ENCODE peak calls at places on chromosomes 1 and 21, in seven cellular contexts. One of them, this sample, is unnamed.
A peak's percentile ranks its signal among the peaks of the same experiment; 100 is the strongest.

GRCh38 chr1:21058035-21058793 is 118.5 kb downstream of the EIF4G3 start:
- DNase-seq in cardiac fibroblast: no peak
- DNase-seq in GM12865: no peak
- DNase-seq in adipocyte: no peak
- DNase-seq in left ventricle myocardium inferior: no peak
- DNase-seq in AG04449: no peak
- DNase-seq in BJ: no peak
- DNase-seq in this sample: no peak

GRCh38 chr1:18309552-18310155 is 171.1 kb upstream of the KLHDC7A start:
- DNase-seq in AG04449: no peak
- DNase-seq in BJ: no peak
- DNase-seq in adipocyte: no peak
- DNase-seq in left ventricle myocardium inferior: no peak
- DNase-seq in cardiac fibroblast: peak; percentile 4
- DNase-seq in GM12865: no peak
- DNase-seq in this sample: no peak

GRCh38 chr1:214422137-214422671 is 129.2 kb downstream of the PTPN14 start:
- DNase-seq in cardiac fibroblast: peak; percentile 52
- DNase-seq in left ventricle myocardium inferior: no peak
- DNase-seq in BJ: no peak
- DNase-seq in AG04449: no peak
- DNase-seq in GM12865: no peak
- DNase-seq in adipocyte: peak; percentile 50
- DNase-seq in this sample: no peak

GRCh38 chr1:202964755-202965440 is 2.2 kb downstream of the CYB5R1 start:
- DNase-seq in left ventricle myocardium inferior: peak; percentile 36
- DNase-seq in cardiac fibroblast: peak; percentile 59
- DNase-seq in GM12865: no peak
- DNase-seq in AG04449: no peak
- DNase-seq in BJ: no peak
- DNase-seq in adipocyte: peak; percentile 33
- DNase-seq in this sample: no peak

GRCh38 chr1:218573871-218574270 is 228.7 kb downstream of the TGFB2 start:
- DNase-seq in AG04449: no peak
- DNase-seq in cardiac fibroblast: no peak
- DNase-seq in left ventricle myocardium inferior: no peak
- DNase-seq in adipocyte: no peak
- DNase-seq in GM12865: no peak
- DNase-seq in BJ: no peak
- DNase-seq in this sample: no peak

GRCh38 chr1:185821612-185822385 is 87.6 kb downstream of the HMCN1 start:
- DNase-seq in adipocyte: no peak
- DNase-seq in BJ: no peak
- DNase-seq in GM12865: no peak
- DNase-seq in cardiac fibroblast: no peak
- DNase-seq in left ventricle myocardium inferior: no peak
- DNase-seq in AG04449: no peak
- DNase-seq in this sample: no peak

GRCh38 chr1:86016076-86016746 is 140.4 kb downstream of the COL24A1 start:
- DNase-seq in AG04449: no peak
- DNase-seq in BJ: no peak
- DNase-seq in cardiac fibroblast: no peak
- DNase-seq in GM12865: peak; percentile 44
- DNase-seq in adipocyte: peak; percentile 3
- DNase-seq in left ventricle myocardium inferior: no peak
- DNase-seq in this sample: no peak

GRCh38 chr1:95133687-95134086 is 16.5 kb downstream of the TLCD4 start:
- DNase-seq in adipocyte: no peak
- DNase-seq in left ventricle myocardium inferior: no peak
- DNase-seq in cardiac fibroblast: no peak
- DNase-seq in BJ: no peak
- DNase-seq in GM12865: no peak
- DNase-seq in AG04449: no peak
- DNase-seq in this sample: no peak

DNA sequence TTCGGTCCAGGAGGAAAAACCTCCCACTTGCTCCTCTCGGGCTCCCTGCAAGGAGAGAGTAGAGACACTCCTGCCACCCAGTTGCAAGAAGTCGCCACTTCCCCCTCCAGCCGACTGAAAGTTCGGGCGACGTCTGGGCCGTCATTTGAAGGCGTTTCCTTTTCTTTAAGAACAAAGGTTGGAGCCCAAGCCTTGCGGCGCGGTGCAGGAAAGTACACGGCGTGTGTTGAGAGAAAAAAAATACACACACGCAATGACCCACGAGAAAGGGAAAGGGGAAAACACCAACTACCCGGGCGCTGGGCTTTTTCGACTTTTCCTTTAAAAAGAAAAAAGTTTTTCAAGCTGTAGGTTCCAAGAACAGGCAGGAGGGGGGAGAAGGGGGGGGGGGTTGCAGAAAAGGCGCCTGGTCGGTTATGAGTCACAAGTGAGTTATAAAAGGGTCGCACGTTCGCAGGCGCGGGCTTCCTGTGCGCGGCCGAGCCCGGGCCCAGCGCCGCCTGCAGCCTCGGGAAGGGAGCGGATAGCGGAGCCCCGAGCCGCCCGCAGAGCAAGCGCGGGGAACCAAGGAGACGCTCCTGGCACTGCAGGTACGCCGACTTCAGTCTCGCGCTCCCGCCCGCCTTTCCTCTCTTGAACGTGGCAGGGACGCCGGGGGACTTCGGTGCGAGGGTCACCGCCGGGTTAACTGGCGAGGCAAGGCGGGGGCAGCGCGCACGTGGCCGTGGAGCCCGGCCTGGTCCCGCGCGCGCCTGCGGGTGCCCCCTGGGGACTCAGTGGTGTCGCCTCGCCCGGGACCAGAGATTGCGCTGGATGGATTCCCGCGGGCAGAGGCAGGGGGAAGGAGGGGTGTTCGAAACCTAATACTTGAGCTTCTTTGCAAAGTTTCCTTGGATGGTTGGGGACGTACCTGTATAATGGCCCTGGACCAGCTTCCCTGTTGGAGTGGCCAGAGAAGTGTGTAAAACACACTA is 45.3 kb downstream of the MRPL39 start:
- DNase-seq in AG04449: no peak
- DNase-seq in adipocyte: peak; percentile 81
- DNase-seq in GM12865: peak; percentile 94
- DNase-seq in left ventricle myocardium inferior: peak; percentile 35
- DNase-seq in BJ: peak; percentile 11
- DNase-seq in cardiac fibroblast: peak; percentile 80
- DNase-seq in this sample: peak; percentile 49
- H3K4me3 ChIP-seq in AG04449: peak overlapping the region; percentile 68
- H3K4me3 ChIP-seq in adipocyte: peak overlapping the region; percentile 82
- H3K4me3 ChIP-seq in GM12865: peak overlapping the region; percentile 97
- H3K4me3 ChIP-seq in left ventricle myocardium inferior: peak overlapping the region; percentile 71
- H3K4me3 ChIP-seq in BJ: peak overlapping the region; percentile 71
- H3K4me3 ChIP-seq in cardiac fibroblast: peak overlapping the region; percentile 52
- H3K4me3 ChIP-seq in this sample: peak overlapping the region; percentile 59

GRCh38 chr1:36304970-36305914 is 926 bp upstream of the SH3D21 start:
- DNase-seq in cardiac fibroblast: no peak
- DNase-seq in GM12865: no peak
- DNase-seq in adipocyte: no peak
- DNase-seq in AG04449: no peak
- DNase-seq in BJ: no peak
- DNase-seq in left ventricle myocardium inferior: no peak
- DNase-seq in this sample: no peak
- H3K4me3 ChIP-seq in cardiac fibroblast: no peak overlapping the region
- H3K4me3 ChIP-seq in GM12865: no peak overlapping the region
- H3K4me3 ChIP-seq in adipocyte: no peak overlapping the region
- H3K4me3 ChIP-seq in AG04449: no peak overlapping the region
- H3K4me3 ChIP-seq in BJ: no peak overlapping the region
- H3K4me3 ChIP-seq in left ventricle myocardium inferior: no peak overlapping the region
- H3K4me3 ChIP-seq in this sample: no peak overlapping the region

GRCh38 chr1:58815069-58815679 is 31.3 kb upstream of the JUN start:
- DNase-seq in AG04449: peak; percentile 87
- DNase-seq in cardiac fibroblast: peak; percentile 87
- DNase-seq in BJ: peak; percentile 79
- DNase-seq in adipocyte: peak; percentile 93
- DNase-seq in left ventricle myocardium inferior: peak; percentile 85
- DNase-seq in GM12865: peak; percentile 88
- DNase-seq in this sample: peak; percentile 86
- H3K4me3 ChIP-seq in AG04449: peak overlapping the region; percentile 58
- H3K4me3 ChIP-seq in cardiac fibroblast: peak overlapping the region; percentile 42
- H3K4me3 ChIP-seq in BJ: peak overlapping the region; percentile 50
- H3K4me3 ChIP-seq in adipocyte: peak overlapping the region; percentile 87
- H3K4me3 ChIP-seq in left ventricle myocardium inferior: peak overlapping the region; percentile 75
- H3K4me3 ChIP-seq in GM12865: peak overlapping the region; percentile 89
- H3K4me3 ChIP-seq in this sample: peak overlapping the region; percentile 47

GRCh38 chr1:174988986-174989385 is 10.8 kb upstream of the CACYBP start:
- DNase-seq in AG04449: no peak
- DNase-seq in GM12865: peak; percentile 62
- DNase-seq in left ventricle myocardium inferior: no peak
- DNase-seq in cardiac fibroblast: no peak
- DNase-seq in adipocyte: no peak
- DNase-seq in BJ: no peak
- DNase-seq in this sample: no peak
- H3K4me3 ChIP-seq in AG04449: no peak overlapping the region
- H3K4me3 ChIP-seq in GM12865: peak overlapping the region; percentile 14
- H3K4me3 ChIP-seq in left ventricle myocardium inferior: no peak overlapping the region
- H3K4me3 ChIP-seq in cardiac fibroblast: no peak overlapping the region
- H3K4me3 ChIP-seq in adipocyte: no peak overlapping the region
- H3K4me3 ChIP-seq in BJ: no peak overlapping the region
- H3K4me3 ChIP-seq in this sample: no peak overlapping the region

GRCh38 chr1:99650773-99651437 is 5.0 kb downstream of the PALMD start:
- DNase-seq in left ventricle myocardium inferior: no peak
- DNase-seq in BJ: no peak
- DNase-seq in AG04449: no peak
- DNase-seq in adipocyte: no peak
- DNase-seq in cardiac fibroblast: peak; percentile 61
- DNase-seq in GM12865: no peak
- DNase-seq in this sample: peak; percentile 34
- H3K4me3 ChIP-seq in left ventricle myocardium inferior: peak overlapping the region; percentile 71
- H3K4me3 ChIP-seq in BJ: no peak overlapping the region
- H3K4me3 ChIP-seq in AG04449: no peak overlapping the region
- H3K4me3 ChIP-seq in adipocyte: peak overlapping the region; percentile 50
- H3K4me3 ChIP-seq in cardiac fibroblast: no peak overlapping the region
- H3K4me3 ChIP-seq in GM12865: no peak overlapping the region
- H3K4me3 ChIP-seq in this sample: no peak overlapping the region

GRCh38 chr1:160125761-160126160 is 10.2 kb downstream of the ATP1A2 start:
- DNase-seq in cardiac fibroblast: peak; percentile 26
- DNase-seq in adipocyte: no peak
- DNase-seq in left ventricle myocardium inferior: no peak
- DNase-seq in AG04449: no peak
- DNase-seq in BJ: no peak
- DNase-seq in GM12865: no peak
- DNase-seq in this sample: no peak

GRCh38 chr1:160127865-160128523 is 12.4 kb downstream of the ATP1A2 start:
- DNase-seq in adipocyte: peak; percentile 56
- DNase-seq in GM12865: peak; percentile 30
- DNase-seq in left ventricle myocardium inferior: no peak
- DNase-seq in AG04449: no peak
- DNase-seq in cardiac fibroblast: peak; percentile 47
- DNase-seq in BJ: peak; percentile 8
- DNase-seq in this sample: no peak

GRCh38 chr1:160129046-160129445 is 13.5 kb downstream of the ATP1A2 start:
- DNase-seq in BJ: no peak
- DNase-seq in AG04449: no peak
- DNase-seq in left ventricle myocardium inferior: no peak
- DNase-seq in GM12865: no peak
- DNase-seq in adipocyte: no peak
- DNase-seq in cardiac fibroblast: no peak
- DNase-seq in this sample: no peak

GRCh38 chr1:160128636-160129035 is 13.1 kb downstream of the ATP1A2 start:
- DNase-seq in AG04449: no peak
- DNase-seq in cardiac fibroblast: no peak
- DNase-seq in adipocyte: no peak
- DNase-seq in BJ: no peak
- DNase-seq in left ventricle myocardium inferior: no peak
- DNase-seq in GM12865: no peak
- DNase-seq in this sample: no peak

GRCh38 chr1:160127381-160127780 is 11.8 kb downstream of the ATP1A2 start:
- DNase-seq in cardiac fibroblast: no peak
- DNase-seq in GM12865: no peak
- DNase-seq in adipocyte: no peak
- DNase-seq in left ventricle myocardium inferior: no peak
- DNase-seq in BJ: no peak
- DNase-seq in AG04449: no peak
- DNase-seq in this sample: no peak
- H3K4me3 ChIP-seq in cardiac fibroblast: no peak overlapping the region
- H3K4me3 ChIP-seq in GM12865: no peak overlapping the region
- H3K4me3 ChIP-seq in adipocyte: peak overlapping the region; percentile 12
- H3K4me3 ChIP-seq in left ventricle myocardium inferior: peak overlapping the region; percentile 14
- H3K4me3 ChIP-seq in BJ: no peak overlapping the region
- H3K4me3 ChIP-seq in AG04449: no peak overlapping the region
- H3K4me3 ChIP-seq in this sample: no peak overlapping the region

DNA sequence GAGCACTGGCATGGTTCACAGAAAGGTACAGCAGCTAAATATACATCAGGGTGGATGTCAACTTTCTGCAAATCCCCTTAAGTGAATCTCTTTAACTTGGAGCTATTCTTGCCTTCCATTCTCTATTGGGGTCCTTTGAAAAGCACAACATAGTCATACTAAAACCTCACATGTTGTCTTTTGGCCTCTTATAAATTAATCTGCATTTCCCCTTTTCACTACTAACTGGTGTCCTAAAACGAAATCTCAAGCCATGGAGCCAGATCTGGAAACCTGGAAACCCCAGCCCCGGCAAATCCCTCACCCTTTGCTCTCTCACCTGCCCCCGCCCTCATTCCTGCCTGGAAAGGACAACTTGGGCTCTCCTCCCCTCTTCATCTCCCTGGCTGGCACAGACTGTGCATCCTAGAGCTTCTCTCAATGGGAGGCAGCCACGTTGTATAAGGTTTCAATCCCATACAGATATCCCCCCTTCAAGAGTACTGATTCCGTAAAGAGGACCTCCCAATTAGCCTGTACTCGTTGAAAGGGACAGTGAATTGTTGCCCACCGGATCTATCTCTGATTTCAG is 1.5 kb downstream of the DUSP10 start:
- DNase-seq in GM12865: no peak
- DNase-seq in cardiac fibroblast: no peak
- DNase-seq in AG04449: no peak
- DNase-seq in BJ: no peak
- DNase-seq in left ventricle myocardium inferior: no peak
- DNase-seq in adipocyte: peak; percentile 44
- DNase-seq in this sample: no peak
- H3K4me3 ChIP-seq in GM12865: peak overlapping the region; percentile 81
- H3K4me3 ChIP-seq in cardiac fibroblast: peak overlapping the region; percentile 77
- H3K4me3 ChIP-seq in AG04449: peak overlapping the region; percentile 92
- H3K4me3 ChIP-seq in BJ: peak overlapping the region; percentile 84
- H3K4me3 ChIP-seq in left ventricle myocardium inferior: peak overlapping the region; percentile 80
- H3K4me3 ChIP-seq in adipocyte: peak overlapping the region; percentile 96
- H3K4me3 ChIP-seq in this sample: peak overlapping the region; percentile 77

This sample was measured in astrocyte of the cerebellum.